ENCODE peak calls at places on chromosomes 6 and 20, in eight cellular contexts. Q is fibroblast of the conjunctiva; T is stimulated activated naive CD8-positive, alpha-beta T cell treated with anti-CD3 and anti-CD28 coated beads, Interleukin-15, Interleukin-2, amounts not matched to agents 100 U/mL and 50 U/mL, for 24 hours; R is AG10803; Z is foreskin fibroblast; F is small intestine; U is heart right ventricle; P is heart left ventricle. I is an unnamed sample.

GRCh38 chr6:15893556-15894253 is 230.9 kb upstream of the DTNBP1 start:
- DNase-seq in P (no peak), U (no peak), T (no peak), Q (no peak), R (no peak), Z (no peak), F (peak; percentile 74), I (no peak)

GRCh38 chr20:50054626-50055511 is 58.1 kb downstream of the UBE2V1 start:
- DNase-seq in Q (peak; percentile 44), Z (peak; percentile 40), T (no peak), F (no peak), P (peak; percentile 41), U (no peak), R (peak; percentile 55), I (no peak)

GRCh38 chr20:20815711-20816455 is 103.4 kb upstream of the RALGAPA2 start:
- DNase-seq in P (no peak), Z (no peak), T (no peak), U (no peak), Q (no peak), F (no peak), R (no peak), I (no peak)

GRCh38 chr20:58366016-58366415 is 23.0 kb upstream of the VAPB start:
- DNase-seq in Q (no peak), U (no peak), T (peak; percentile 65), P (no peak), Z (no peak), F (no peak), R (no peak), I (no peak)

GRCh38 chr6:7528565-7528964 is 12.9 kb upstream of the DSP start:
- DNase-seq in T (no peak), Z (peak; percentile 33), P (no peak), U (no peak), R (peak; percentile 86), F (no peak), Q (no peak), I (no peak)

GRCh38 chr6:155678361-155678760 is 222.7 kb upstream of the NOX3 start:
- DNase-seq in F (no peak), U (no peak), T (no peak), Q (no peak), R (no peak), Z (no peak), P (no peak), I (no peak)

GRCh38 chr6:119158057-119158848 is 79.8 kb upstream of the FAM184A start:
- DNase-seq in Z (peak; percentile 93), Q (peak; percentile 49), P (peak; percentile 45), U (peak; percentile 42), T (no peak), F (no peak), R (peak; percentile 97), I (peak; percentile 77)

GRCh38 chr6:85484941-85485340 is 35.1 kb downstream of the NT5E start:
- DNase-seq in T (no peak), P (no peak), Z (no peak), U (no peak), R (no peak), Q (no peak), F (no peak), I (no peak)

GRCh38 chr20:43916073-43916874 is 1.6 kb downstream of the TOX2 start:
- DNase-seq in F (no peak), Q (no peak), P (no peak), U (no peak), R (peak; percentile 36), Z (no peak), T (peak; percentile 42), I (no peak)

GRCh38 chr6:90350689-90351554 is 54.3 kb upstream of the BACH2 start:
- DNase-seq in Z (no peak), Q (no peak), R (no peak), F (peak; percentile 14), P (peak; percentile 9), T (peak; percentile 45), U (no peak), I (no peak)

GRCh38 chr6:28597217-28597835 is 71.6 kb downstream of the GPX5 start:
- DNase-seq in F (no peak), Z (peak; percentile 30), R (peak; percentile 39), T (peak; percentile 56), U (no peak), P (no peak), Q (peak; percentile 53), I (no peak)

GRCh38 chr20:33306228-33306627 is 23.2 kb downstream of the BPIFB1 start:
- DNase-seq in T (no peak), F (no peak), P (no peak), U (no peak), Z (no peak), R (no peak), Q (no peak), I (no peak)

GRCh38 chr20:46898433-46898832 is 3.8 kb downstream of the EYA2 start:
- DNase-seq in U (no peak), T (no peak), Z (no peak), P (no peak), Q (no peak), F (no peak), R (no peak), I (no peak)

GRCh38 chr6:118080547-118080946 is 173.5 kb downstream of the SLC35F1 start:
- DNase-seq in T (no peak), U (no peak), Z (no peak), Q (no peak), P (no peak), R (no peak), F (no peak), I (no peak)

GRCh38 chr20:45374966-45375365 is 3.2 kb downstream of the TP53TG5 start:
- DNase-seq in U (no peak), P (no peak), T (no peak), F (no peak), R (no peak), Z (no peak), Q (no peak), I (no peak)

GRCh38 chr20:61933481-61933950 is 132.2 kb downstream of the TAF4 start:
- DNase-seq in T (no peak), U (no peak), P (no peak), Z (no peak), R (no peak), F (no peak), Q (no peak), I (peak; percentile 3)

I was measured in gastrocnemius medialis.